ENCODE peak calls at places on chromosomes 7 and 10, in four cellular contexts. E is BJ, R is lower leg skin, P is upper lobe of right lung. K is an unnamed sample.

GRCh38 chr10:107548301-107548700 is 383.8 kb upstream of the SORCS1 start:
- DNase-seq in E (no peak), R (no peak), P (no peak), K (no peak)

GRCh38 chr7:27170936-27171635 is 3.0 kb downstream of the HOXA10 start:
- DNase-seq in E (no peak), R (no peak), P (peak; percentile 31), K (peak; percentile 54)

GRCh38 chr7:92582948-92583347 is 7.2 kb downstream of the FAM133B start:
- DNase-seq in E (no peak), P (no peak), R (no peak), K (no peak)

GRCh38 chr7:134547738-134548054 is 1.2 kb upstream of the AKR1B15 start:
- DNase-seq in E (no peak), P (peak; percentile 76), R (peak; percentile 60), K (no peak)

GRCh38 chr10:28280652-28281051 is 22.2 kb downstream of the MPP7 start:
- DNase-seq in P (no peak), R (no peak), E (no peak), K (no peak)

GRCh38 chr7:7352845-7353244 is 170.5 kb downstream of the C1GALT1 start:
- DNase-seq in P (no peak), R (no peak), E (no peak), K (no peak)

GRCh38 chr7:128431221-128431620 is 21.4 kb upstream of the IMPDH1 start:
- DNase-seq in R (no peak), E (no peak), P (peak; percentile 73), K (no peak)

GRCh38 chr7:5682889-5683670 is 98.4 kb downstream of the RNF216 start:
- DNase-seq in R (no peak), E (no peak), P (no peak), K (peak; percentile 25)

GRCh38 chr10:11150255-11150731 is 132.6 kb downstream of the CELF2 start:
- DNase-seq in E (no peak), P (no peak), R (no peak), K (no peak)

GRCh38 chr10:48364659-48365405 is 58.4 kb downstream of the MAPK8 start:
- DNase-seq in P (no peak), R (no peak), E (no peak), K (no peak)

GRCh38 chr7:75856562-75856961 is 22.3 kb upstream of the RHBDD2 start:
- DNase-seq in P (no peak), R (no peak), E (no peak), K (no peak)

GRCh38 chr10:125000366-125001312 is 58.7 kb downstream of the ZRANB1 start:
- DNase-seq in P (peak; percentile 52), E (no peak), R (no peak), K (peak; percentile 88)
- TF ChIP-seq CTCF in P (no peak), E (no peak), R (no peak), K (peak; percentile 51)

GRCh38 chr7:43758029-43758860 is at the start of gene BLVRA:
- DNase-seq in P (peak; percentile 93), R (peak; percentile 66), E (no peak), K (no peak)

GRCh38 chr7:43754596-43754995 is 3.9 kb upstream of the BLVRA start:
- DNase-seq in P (no peak), E (no peak), R (no peak), K (no peak)

GRCh38 chr7:43756368-43757072 is 2.0 kb upstream of the BLVRA start:
- DNase-seq in R (no peak), P (no peak), E (peak; percentile 31), K (no peak)

GRCh38 chr7:43758861-43759683 is 592 bp downstream of the BLVRA start:
- DNase-seq in E (no peak), R (no peak), P (no peak), K (no peak)

GRCh38 chr7:43757073-43757720 is 1.3 kb upstream of the BLVRA start:
- DNase-seq in P (no peak), E (no peak), R (no peak), K (no peak)
- TF ChIP-seq CTCF in P (no peak), E (no peak), R (no peak), K (no peak)

DNA sequence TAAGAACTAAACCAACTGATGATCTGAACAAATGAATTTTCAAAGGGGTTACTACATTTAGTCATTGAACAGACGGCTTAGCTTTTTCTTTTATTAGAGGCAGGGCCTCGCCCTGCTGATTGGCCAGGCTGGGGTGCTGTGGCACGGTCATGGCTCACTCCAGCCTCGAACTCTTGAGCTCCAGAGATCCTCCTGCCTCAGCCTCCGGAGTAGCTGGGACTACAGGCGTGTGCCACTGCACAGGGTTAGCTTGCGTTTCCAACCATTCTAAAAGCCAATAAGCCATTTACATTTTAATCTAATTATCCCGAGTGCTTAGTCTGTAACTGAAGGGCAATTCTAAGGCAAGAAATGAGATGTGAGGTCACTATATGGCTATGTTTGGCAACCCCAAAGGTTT is 1.7 kb upstream of the CDK13 start:
- DNase-seq in R (no peak), P (no peak), E (no peak), K (no peak)
- TF ChIP-seq CTCF in R (no peak), P (no peak), E (no peak), K (no peak)

DNA sequence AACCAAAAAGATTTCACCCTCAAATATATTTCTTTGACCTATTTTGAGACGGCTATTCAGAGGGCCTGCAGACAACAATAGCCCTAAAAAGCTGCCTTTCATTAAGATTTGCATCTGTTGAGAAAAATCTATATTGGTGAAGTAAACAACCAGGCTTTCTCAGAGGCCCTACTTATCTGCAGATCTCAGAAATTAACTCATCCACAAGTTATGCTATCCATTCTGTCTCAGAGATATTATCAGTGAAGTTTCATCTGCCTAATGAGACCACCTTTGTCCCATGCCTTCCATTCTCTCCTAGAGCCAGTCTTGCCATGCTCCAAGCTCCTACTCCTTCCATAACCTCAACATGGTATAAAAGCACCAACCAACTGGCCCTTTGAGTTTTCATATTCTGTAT is 130.3 kb downstream of the CACNA2D1 start:
- DNase-seq in R (no peak), P (no peak), E (no peak), K (no peak)
- TF ChIP-seq CTCF in R (no peak), P (no peak), E (no peak), K (no peak)

GRCh38 chr7:30931927-30932540 is 20.4 kb downstream of the AQP1 start:
- DNase-seq in P (peak; percentile 37), R (no peak), E (no peak), K (no peak)
- TF ChIP-seq CTCF in P (no peak), R (no peak), E (no peak), K (no peak)

GRCh38 chr7:51289608-51290370 is 26.8 kb downstream of the COBL start:
- DNase-seq in P (no peak), R (no peak), E (no peak), K (no peak)
- TF ChIP-seq CTCF in P (no peak), R (no peak), E (no peak), K (no peak)

GRCh38 chr7:46933596-46933995 is 648.3 kb downstream of the TNS3 start:
- DNase-seq in E (peak; percentile 80), P (no peak), R (no peak), K (no peak)

GRCh38 chr7:46930336-46930735 is 651.6 kb downstream of the TNS3 start:
- DNase-seq in P (no peak), R (peak; percentile 47), E (peak; percentile 86), K (no peak)

GRCh38 chr7:46932266-46932655 is 649.6 kb downstream of the TNS3 start:
- DNase-seq in P (no peak), E (no peak), R (no peak), K (no peak)

GRCh38 chr7:46934198-46934825 is 647.6 kb downstream of the TNS3 start:
- DNase-seq in E (no peak), P (no peak), R (no peak), K (no peak)

GRCh38 chr7:46932656-46933424 is 649.1 kb downstream of the TNS3 start:
- DNase-seq in P (no peak), E (peak; percentile 95), R (peak; percentile 86), K (no peak)
- TF ChIP-seq CTCF in P (no peak), E (peak; percentile 33), R (no peak), K (peak; percentile 77)

K was measured in chondrocyte.